ENCODE peak calls at places on chromosomes 6 and 20, in seven cellular contexts. One of them, this sample, is unnamed.

GRCh38 chr6:41286544-41287346 is at the start of gene TREM1:
- DNase-seq in mesenchymal stem cell: peak; percentile 97
- DNase-seq in H1: no peak
- DNase-seq in mesendoderm: peak; percentile 63
- DNase-seq in neuronal stem cell: no peak
- DNase-seq in IMR-90: peak; percentile 51
- DNase-seq in trophoblast cell: peak; percentile 63
- DNase-seq in this sample: no peak

GRCh38 chr6:63272397-63272796 is 47.4 kb downstream of the LGSN start:
- DNase-seq in mesenchymal stem cell: peak; percentile 43
- DNase-seq in H1: no peak
- DNase-seq in mesendoderm: peak; percentile 47
- DNase-seq in neuronal stem cell: no peak
- DNase-seq in IMR-90: peak; percentile 35
- DNase-seq in trophoblast cell: peak; percentile 48
- DNase-seq in this sample: no peak

GRCh38 chr6:170091639-170092579 is 199.0 kb downstream of the DLL1 start:
- DNase-seq in mesenchymal stem cell: no peak
- DNase-seq in H1: no peak
- DNase-seq in mesendoderm: no peak
- DNase-seq in neuronal stem cell: no peak
- DNase-seq in IMR-90: no peak
- DNase-seq in trophoblast cell: no peak
- DNase-seq in this sample: no peak

GRCh38 chr6:53960311-53960710 is 150.9 kb upstream of the MLIP start:
- DNase-seq in mesenchymal stem cell: peak; percentile 34
- DNase-seq in H1: no peak
- DNase-seq in mesendoderm: peak; percentile 14
- DNase-seq in neuronal stem cell: no peak
- DNase-seq in IMR-90: peak; percentile 82
- DNase-seq in trophoblast cell: no peak
- DNase-seq in this sample: no peak

GRCh38 chr6:22892452-22892851 is 323.1 kb downstream of the HDGFL1 start:
- DNase-seq in mesenchymal stem cell: peak; percentile 96
- DNase-seq in H1: no peak
- DNase-seq in mesendoderm: peak; percentile 53
- DNase-seq in neuronal stem cell: no peak
- DNase-seq in IMR-90: peak; percentile 99
- DNase-seq in trophoblast cell: peak; percentile 80
- DNase-seq in this sample: no peak

GRCh38 chr6:45703041-45703739 is 312.5 kb downstream of the CLIC5 start:
- DNase-seq in mesenchymal stem cell: peak; percentile 35
- DNase-seq in H1: no peak
- DNase-seq in mesendoderm: no peak
- DNase-seq in neuronal stem cell: no peak
- DNase-seq in IMR-90: peak; percentile 81
- DNase-seq in trophoblast cell: no peak
- DNase-seq in this sample: no peak

GRCh38 chr6:163170294-163170883 is 244.1 kb upstream of the QKI start:
- DNase-seq in mesenchymal stem cell: peak; percentile 1
- DNase-seq in H1: no peak
- DNase-seq in mesendoderm: peak; percentile 63
- DNase-seq in neuronal stem cell: no peak
- DNase-seq in IMR-90: no peak
- DNase-seq in trophoblast cell: peak; percentile 58
- DNase-seq in this sample: peak; percentile 59

GRCh38 chr6:132768051-132768517 is 10.4 kb upstream of the VNN2 start:
- DNase-seq in mesenchymal stem cell: peak; percentile 74
- DNase-seq in H1: peak; percentile 31
- DNase-seq in mesendoderm: peak; percentile 84
- DNase-seq in neuronal stem cell: peak; percentile 29
- DNase-seq in IMR-90: no peak
- DNase-seq in trophoblast cell: peak; percentile 80
- DNase-seq in this sample: peak; percentile 83

GRCh38 chr20:1908191-1908590 is 13.0 kb downstream of the SIRPA start:
- DNase-seq in mesenchymal stem cell: no peak
- DNase-seq in H1: no peak
- DNase-seq in mesendoderm: no peak
- DNase-seq in neuronal stem cell: no peak
- DNase-seq in IMR-90: no peak
- DNase-seq in trophoblast cell: no peak
- DNase-seq in this sample: no peak

GRCh38 chr20:1905009-1905408 is 9.8 kb downstream of the SIRPA start:
- DNase-seq in mesenchymal stem cell: no peak
- DNase-seq in H1: no peak
- DNase-seq in mesendoderm: no peak
- DNase-seq in neuronal stem cell: no peak
- DNase-seq in IMR-90: no peak
- DNase-seq in trophoblast cell: no peak
- DNase-seq in this sample: no peak

GRCh38 chr20:1905693-1906092 is 10.5 kb downstream of the SIRPA start:
- DNase-seq in mesenchymal stem cell: no peak
- DNase-seq in H1: no peak
- DNase-seq in mesendoderm: no peak
- DNase-seq in neuronal stem cell: no peak
- DNase-seq in IMR-90: no peak
- DNase-seq in trophoblast cell: no peak
- DNase-seq in this sample: no peak

GRCh38 chr20:1907586-1907985 is 12.4 kb downstream of the SIRPA start:
- DNase-seq in mesenchymal stem cell: no peak
- DNase-seq in H1: no peak
- DNase-seq in mesendoderm: no peak
- DNase-seq in neuronal stem cell: no peak
- DNase-seq in IMR-90: peak; percentile 44
- DNase-seq in trophoblast cell: no peak
- DNase-seq in this sample: no peak

GRCh38 chr20:1906361-1907051 is 11.3 kb downstream of the SIRPA start:
- DNase-seq in mesenchymal stem cell: no peak
- DNase-seq in H1: no peak
- DNase-seq in mesendoderm: no peak
- DNase-seq in neuronal stem cell: no peak
- DNase-seq in IMR-90: no peak
- DNase-seq in trophoblast cell: no peak
- DNase-seq in this sample: no peak
- H2BK5ac ChIP-seq in mesenchymal stem cell: no peak overlapping the region
- H2BK5ac ChIP-seq in H1: no peak overlapping the region
- H2BK5ac ChIP-seq in mesendoderm: no peak overlapping the region
- H2BK5ac ChIP-seq in neuronal stem cell: no peak overlapping the region
- H2BK5ac ChIP-seq in IMR-90: no peak overlapping the region
- H2BK5ac ChIP-seq in trophoblast cell: no peak overlapping the region
- H2BK5ac ChIP-seq in this sample: no peak overlapping the region

GRCh38 chr20:48469026-48469425 is 358.8 kb downstream of the PREX1 start:
- DNase-seq in mesenchymal stem cell: no peak
- DNase-seq in H1: no peak
- DNase-seq in mesendoderm: no peak
- DNase-seq in neuronal stem cell: no peak
- DNase-seq in IMR-90: no peak
- DNase-seq in trophoblast cell: no peak
- DNase-seq in this sample: no peak
- H2BK120ac ChIP-seq in mesenchymal stem cell: no peak overlapping the region
- H2BK120ac ChIP-seq in H1: no peak overlapping the region
- H2BK120ac ChIP-seq in mesendoderm: no peak overlapping the region
- H2BK120ac ChIP-seq in neuronal stem cell: no peak overlapping the region
- H2BK120ac ChIP-seq in IMR-90: no peak overlapping the region
- H2BK120ac ChIP-seq in trophoblast cell: no peak overlapping the region
- H2BK120ac ChIP-seq in this sample: no peak overlapping the region

DNA sequence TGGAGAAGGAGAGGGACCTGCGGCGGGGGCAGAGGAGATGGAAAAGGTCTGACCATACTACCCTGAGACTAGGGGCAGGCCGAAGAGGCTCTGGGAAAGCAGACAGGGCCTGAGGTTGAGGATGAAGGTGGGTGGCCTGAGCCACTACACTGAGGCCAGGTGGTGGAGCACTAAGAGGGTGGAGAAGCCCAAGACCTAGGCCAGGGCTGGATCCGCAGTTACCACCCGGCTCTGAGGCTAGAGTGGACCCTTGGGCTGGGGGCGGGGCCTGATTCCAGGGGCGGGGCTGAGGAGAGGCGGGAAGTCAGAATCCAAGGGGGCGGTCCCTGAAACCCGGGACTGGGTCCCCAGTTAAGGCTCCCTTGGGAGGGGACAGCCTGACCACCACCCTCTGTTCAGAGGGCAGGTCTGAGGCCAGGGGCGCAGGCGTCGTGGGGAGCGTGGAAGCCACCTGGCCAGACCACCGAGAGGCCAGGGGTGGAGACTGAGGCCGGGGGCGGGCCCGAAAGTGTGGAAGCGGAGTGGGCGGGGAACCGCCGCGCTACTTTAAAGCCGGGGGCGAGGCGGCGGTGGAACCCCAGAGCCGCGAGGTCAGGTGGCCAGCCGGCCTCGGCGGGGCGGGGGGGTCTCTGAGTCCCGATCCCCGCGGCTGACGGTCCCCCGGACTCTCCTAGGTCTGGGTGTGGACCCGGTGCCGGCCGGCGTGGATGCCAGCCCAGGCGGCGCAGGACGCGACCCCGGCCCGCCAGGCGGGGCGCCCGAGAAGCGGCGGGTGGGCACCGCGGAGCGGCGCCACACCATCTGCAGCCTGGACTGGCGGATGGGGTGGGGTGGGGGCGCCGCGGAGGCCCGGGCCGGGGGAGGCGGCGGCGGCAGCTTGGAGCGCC is 8.3 kb downstream of the CCM2L start:
- DNase-seq in mesenchymal stem cell: no peak
- DNase-seq in H1: peak; percentile 57
- DNase-seq in mesendoderm: peak; percentile 93
- DNase-seq in neuronal stem cell: peak; percentile 71
- DNase-seq in IMR-90: no peak
- DNase-seq in trophoblast cell: peak; percentile 59
- DNase-seq in this sample: peak; percentile 96
- H3K27ac ChIP-seq in mesenchymal stem cell: no peak overlapping the region
- H3K27ac ChIP-seq in H1: peak overlapping the region; percentile 73
- H3K27ac ChIP-seq in mesendoderm: no peak overlapping the region
- H3K27ac ChIP-seq in neuronal stem cell: no peak overlapping the region
- H3K27ac ChIP-seq in IMR-90: no peak overlapping the region
- H3K27ac ChIP-seq in trophoblast cell: peak overlapping the region; percentile 9
- H3K27ac ChIP-seq in this sample: no peak overlapping the region

DNA sequence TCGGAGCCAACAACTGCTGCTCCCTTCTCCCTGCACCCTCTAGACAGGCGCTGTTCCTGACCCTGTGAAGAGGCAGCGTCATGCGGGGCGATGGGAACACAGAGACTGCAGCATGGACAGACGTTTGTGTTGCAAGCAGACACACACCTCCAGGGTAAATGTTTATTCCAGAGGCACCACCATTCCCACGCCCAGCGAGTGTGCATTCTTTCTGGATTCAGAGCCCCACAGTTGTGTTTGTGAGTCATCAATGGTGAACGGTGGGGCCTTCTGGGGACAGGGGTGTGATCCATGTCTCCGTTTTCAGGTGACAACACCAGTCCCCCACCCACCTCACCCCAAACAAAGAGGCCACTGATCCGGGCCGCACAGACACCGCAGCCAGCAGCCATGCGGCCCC is 367.9 kb downstream of the THBS2 start:
- DNase-seq in mesenchymal stem cell: no peak
- DNase-seq in H1: no peak
- DNase-seq in mesendoderm: no peak
- DNase-seq in neuronal stem cell: no peak
- DNase-seq in IMR-90: no peak
- DNase-seq in trophoblast cell: peak; percentile 54
- DNase-seq in this sample: no peak
- H2BK5ac ChIP-seq in mesenchymal stem cell: no peak overlapping the region
- H2BK5ac ChIP-seq in H1: no peak overlapping the region
- H2BK5ac ChIP-seq in mesendoderm: no peak overlapping the region
- H2BK5ac ChIP-seq in neuronal stem cell: no peak overlapping the region
- H2BK5ac ChIP-seq in IMR-90: no peak overlapping the region
- H2BK5ac ChIP-seq in trophoblast cell: no peak overlapping the region
- H2BK5ac ChIP-seq in this sample: no peak overlapping the region

GRCh38 chr6:141048451-141048850 is 1084.3 kb upstream of the GJE1 start:
- DNase-seq in mesenchymal stem cell: no peak
- DNase-seq in H1: no peak
- DNase-seq in mesendoderm: no peak
- DNase-seq in neuronal stem cell: no peak
- DNase-seq in IMR-90: no peak
- DNase-seq in trophoblast cell: no peak
- DNase-seq in this sample: no peak

GRCh38 chr6:141050470-141050869 is 1082.3 kb upstream of the GJE1 start:
- DNase-seq in mesenchymal stem cell: no peak
- DNase-seq in H1: no peak
- DNase-seq in mesendoderm: no peak
- DNase-seq in neuronal stem cell: no peak
- DNase-seq in IMR-90: peak; percentile 4
- DNase-seq in trophoblast cell: no peak
- DNase-seq in this sample: no peak
- H2BK120ac ChIP-seq in mesenchymal stem cell: no peak overlapping the region
- H2BK120ac ChIP-seq in H1: no peak overlapping the region
- H2BK120ac ChIP-seq in mesendoderm: no peak overlapping the region
- H2BK120ac ChIP-seq in neuronal stem cell: no peak overlapping the region
- H2BK120ac ChIP-seq in IMR-90: no peak overlapping the region
- H2BK120ac ChIP-seq in trophoblast cell: peak overlapping the region; percentile 33
- H2BK120ac ChIP-seq in this sample: no peak overlapping the region

GRCh38 chr6:118327237-118327636 is 220.9 kb upstream of the PLN start:
- DNase-seq in mesenchymal stem cell: no peak
- DNase-seq in H1: no peak
- DNase-seq in mesendoderm: no peak
- DNase-seq in neuronal stem cell: no peak
- DNase-seq in IMR-90: no peak
- DNase-seq in trophoblast cell: no peak
- DNase-seq in this sample: no peak
- H3K27ac ChIP-seq in mesenchymal stem cell: no peak overlapping the region
- H3K27ac ChIP-seq in H1: no peak overlapping the region
- H3K27ac ChIP-seq in mesendoderm: no peak overlapping the region
- H3K27ac ChIP-seq in neuronal stem cell: no peak overlapping the region
- H3K27ac ChIP-seq in IMR-90: no peak overlapping the region
- H3K27ac ChIP-seq in trophoblast cell: no peak overlapping the region
- H3K27ac ChIP-seq in this sample: no peak overlapping the region

DNA sequence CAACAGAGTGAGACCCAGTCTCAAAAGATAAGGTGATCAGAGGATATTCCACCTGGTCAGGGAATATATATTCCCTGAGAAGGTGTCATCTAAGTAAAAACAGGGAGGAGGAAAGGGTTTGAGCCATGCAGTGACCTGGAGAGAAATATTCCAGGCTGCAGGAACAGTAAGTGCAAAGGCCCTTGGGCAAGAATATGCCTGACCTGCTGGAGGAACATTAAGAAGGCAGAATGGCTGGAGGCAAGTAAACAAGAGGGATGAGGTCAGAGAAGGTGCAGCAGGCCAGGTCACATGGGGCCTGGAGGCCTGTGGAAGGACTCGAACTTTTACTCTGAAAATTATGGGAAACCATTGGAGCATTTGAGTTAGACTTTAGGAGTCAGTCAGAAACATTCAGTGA is 6.7 kb downstream of the DEF6 start:
- DNase-seq in mesenchymal stem cell: peak; percentile 32
- DNase-seq in H1: no peak
- DNase-seq in mesendoderm: no peak
- DNase-seq in neuronal stem cell: no peak
- DNase-seq in IMR-90: no peak
- DNase-seq in trophoblast cell: peak; percentile 84
- DNase-seq in this sample: no peak
- H2BK5ac ChIP-seq in mesenchymal stem cell: no peak overlapping the region
- H2BK5ac ChIP-seq in H1: no peak overlapping the region
- H2BK5ac ChIP-seq in mesendoderm: no peak overlapping the region
- H2BK5ac ChIP-seq in neuronal stem cell: no peak overlapping the region
- H2BK5ac ChIP-seq in IMR-90: no peak overlapping the region
- H2BK5ac ChIP-seq in trophoblast cell: no peak overlapping the region
- H2BK5ac ChIP-seq in this sample: no peak overlapping the region

GRCh38 chr6:143451531-143451930 is 926 bp downstream of the PEX3 start:
- DNase-seq in mesenchymal stem cell: peak; percentile 11
- DNase-seq in H1: no peak
- DNase-seq in mesendoderm: peak; percentile 2
- DNase-seq in neuronal stem cell: no peak
- DNase-seq in IMR-90: no peak
- DNase-seq in trophoblast cell: peak; percentile 94
- DNase-seq in this sample: no peak
- H2BK120ac ChIP-seq in mesenchymal stem cell: no peak overlapping the region
- H2BK120ac ChIP-seq in H1: no peak overlapping the region
- H2BK120ac ChIP-seq in mesendoderm: no peak overlapping the region
- H2BK120ac ChIP-seq in neuronal stem cell: no peak overlapping the region
- H2BK120ac ChIP-seq in IMR-90: no peak overlapping the region
- H2BK120ac ChIP-seq in trophoblast cell: no peak overlapping the region
- H2BK120ac ChIP-seq in this sample: no peak overlapping the region

This sample was measured in H9.